ENCODE peak calls at places on chromosomes 13 and 19, in six cellular contexts. S, O, Q, P, W and V are unnamed samples.

GRCh38 chr13:39712626-39713025 is 57.2 kb downstream of the COG6 start:
- DNase-seq in S (no peak), Q (no peak), P (no peak), O (no peak), W (no peak), V (no peak)

GRCh38 chr19:52658595-52658994 is 20.4 kb upstream of the ZNF83 start:
- DNase-seq in W (no peak), O (no peak), P (no peak), Q (no peak), S (no peak), V (no peak)

GRCh38 chr19:17513801-17514200 is 2.4 kb downstream of the PGLS start:
- DNase-seq in S (no peak), W (no peak), P (no peak), Q (no peak), O (no peak), V (no peak)

GRCh38 chr19:6632002-6632621 is 37.8 kb downstream of the TNFSF14 start:
- DNase-seq in P (peak; percentile 44), W (no peak), Q (no peak), O (peak; percentile 66), S (peak; percentile 75), V (peak; percentile 68)

GRCh38 chr13:99911965-99912566 is 59.5 kb downstream of the ZIC5 start:
- DNase-seq in W (no peak), S (no peak), P (no peak), O (no peak), Q (no peak), V (no peak)

GRCh38 chr19:17488593-17489391 is 18.5 kb downstream of the SLC27A1 start:
- DNase-seq in S (peak; percentile 28), Q (peak; percentile 81), O (peak; percentile 63), W (no peak), P (peak; percentile 64), V (no peak)

GRCh38 chr13:94901070-94901469 is 188.7 kb upstream of the SOX21 start:
- DNase-seq in W (no peak), S (no peak), O (no peak), P (no peak), Q (no peak), V (no peak)

GRCh38 chr13:37715606-37716015 is 117.0 kb upstream of the POSTN start:
- DNase-seq in S (no peak), W (no peak), P (no peak), O (no peak), Q (no peak), V (peak; percentile 8)

GRCh38 chr13:67238277-67238859 is 8.2 kb upstream of the PCDH9 start:
- DNase-seq in W (no peak), O (no peak), Q (no peak), P (no peak), S (no peak), V (peak; percentile 32)

GRCh38 chr13:63403726-63404125 is 1988.1 kb upstream of the PCDH20 start:
- DNase-seq in S (no peak), Q (no peak), W (no peak), O (no peak), P (no peak), V (no peak)

GRCh38 chr19:37999309-38000213 is 92.6 kb downstream of the SIPA1L3 start:
- DNase-seq in Q (no peak), W (peak; percentile 47), S (no peak), O (no peak), P (no peak), V (peak; percentile 86)

GRCh38 chr19:29483944-29484581 is 41.7 kb upstream of the VSTM2B start:
- DNase-seq in W (no peak), Q (peak; percentile 16), S (no peak), P (no peak), O (no peak), V (no peak)

GRCh38 chr13:40381935-40382764 is 284.3 kb downstream of the FOXO1 start:
- DNase-seq in S (no peak), W (peak; percentile 73), Q (no peak), P (no peak), O (no peak), V (no peak)

GRCh38 chr13:66216723-66217122 is 1013.4 kb downstream of the PCDH9 start:
- DNase-seq in O (no peak), Q (no peak), W (no peak), S (no peak), P (no peak), V (no peak)

GRCh38 chr19:54208784-54209057 is 8.1 kb downstream of the RPS9 start:
- DNase-seq in O (no peak), Q (peak; percentile 69), P (no peak), S (no peak), W (no peak), V (no peak)

GRCh38 chr19:35903550-35904179 is 1.3 kb downstream of the HCST start:
- DNase-seq in Q (peak; percentile 86), S (peak; percentile 62), P (peak; percentile 84), W (peak; percentile 77), O (peak; percentile 68), V (no peak)

GRCh38 chr19:7471696-7472620 is 16.9 kb downstream of the PEX11G start:
- DNase-seq in S (no peak), P (no peak), O (no peak), W (no peak), Q (no peak), V (no peak)

GRCh38 chr19:13005253-13005652 is 10.0 kb downstream of the NFIX start:
- DNase-seq in S (no peak), W (peak; percentile 20), P (no peak), Q (no peak), O (no peak), V (no peak)

GRCh38 chr19:17471410-17472125 is 1.2 kb downstream of the SLC27A1 start:
- DNase-seq in P (no peak), S (no peak), Q (no peak), O (no peak), W (no peak), V (no peak)

GRCh38 chr19:51407631-51408131 is 9.8 kb downstream of the SIGLEC10 start:
- DNase-seq in Q (peak; percentile 7), S (peak; percentile 57), O (no peak), P (no peak), W (no peak), V (no peak)

GRCh38 chr13:99572921-99573320 is 71.6 kb downstream of the TM9SF2 start:
- DNase-seq in Q (no peak), W (no peak), O (no peak), P (no peak), S (no peak), V (no peak)

GRCh38 chr13:19927117-19927734 is 31.3 kb upstream of the ZMYM2 start:
- DNase-seq in O (no peak), P (no peak), W (no peak), S (no peak), Q (no peak), V (peak; percentile 15)